ENCODE peak calls at places on chromosomes 3 and 15, in nine cellular contexts. E, K, M, T, X, V, O, I and A are unnamed samples.
A peak's percentile ranks its signal among the peaks of the same experiment; 100 is the strongest.

GRCh38 chr3:112445839-112446238 is 53.4 kb downstream of the BTLA start:
- DNase-seq in K (no peak), X (no peak), E (no peak), I (no peak), O (no peak), V (no peak), M (no peak), T (no peak), A (no peak)

GRCh38 chr15:45225506-45226273 is 26.3 kb upstream of the SLC28A2 start:
- DNase-seq in O (no peak), V (peak; percentile 21), M (no peak), E (no peak), X (no peak), T (no peak), K (no peak), I (no peak), A (no peak)

GRCh38 chr3:11720220-11721113 is 76.8 kb upstream of the VGLL4 start:
- DNase-seq in V (peak; percentile 78), X (peak; percentile 75), M (peak; percentile 69), K (peak; percentile 88), T (peak; percentile 67), O (peak; percentile 71), I (no peak), E (peak; percentile 88), A (peak; percentile 44)

GRCh38 chr3:152466784-152467183 is 198.1 kb downstream of the MBNL1 start:
- DNase-seq in V (peak; percentile 43), T (no peak), K (no peak), I (no peak), O (peak; percentile 15), M (peak; percentile 50), E (peak; percentile 85), X (no peak), A (no peak)

GRCh38 chr3:5022966-5023776 is 43.9 kb downstream of the BHLHE40 start:
- DNase-seq in E (peak; percentile 92), K (no peak), V (no peak), X (peak; percentile 76), I (peak; percentile 99), T (peak; percentile 89), O (peak; percentile 93), M (peak; percentile 100), A (no peak)

GRCh38 chr3:24682141-24682547 is 187.5 kb upstream of the THRB start:
- DNase-seq in M (peak; percentile 44), T (no peak), V (no peak), X (no peak), E (peak; percentile 69), I (no peak), K (no peak), O (no peak), A (no peak)

GRCh38 chr3:167684389-167684993 is 30.7 kb upstream of the WDR49 start:
- DNase-seq in T (peak; percentile 84), K (peak; percentile 71), I (no peak), X (no peak), E (peak; percentile 68), M (peak; percentile 71), V (peak; percentile 78), O (peak; percentile 6), A (peak; percentile 36)

GRCh38 chr3:188752850-188753249 is 418.9 kb upstream of the TPRG1 start:
- DNase-seq in O (no peak), T (no peak), V (peak; percentile 76), M (no peak), K (no peak), X (no peak), E (no peak), I (no peak), A (no peak)

GRCh38 chr15:90479656-90480055 is 50.1 kb upstream of the CRTC3 start:
- DNase-seq in K (no peak), X (no peak), M (peak; percentile 63), E (no peak), T (peak; percentile 81), I (peak; percentile 32), V (no peak), O (no peak), A (no peak)

GRCh38 chr15:51499379-51499976 is 123.1 kb downstream of the DMXL2 start:
- DNase-seq in T (peak; percentile 11), E (peak; percentile 33), M (peak; percentile 48), O (peak; percentile 54), I (no peak), K (no peak), V (peak; percentile 28), X (no peak), A (peak; percentile 52)

GRCh38 chr3:71189480-71189879 is 394.0 kb downstream of the FOXP1 start:
- DNase-seq in V (no peak), K (no peak), X (no peak), E (peak; percentile 36), T (no peak), O (no peak), M (peak; percentile 18), I (no peak), A (no peak)

GRCh38 chr3:79139395-79140060 is 628.3 kb downstream of the ROBO1 start:
- DNase-seq in E (peak; percentile 2), V (no peak), I (no peak), T (no peak), O (no peak), K (no peak), X (no peak), M (peak; percentile 47), A (no peak)

GRCh38 chr3:195100903-195101591 is 169.9 kb downstream of the XXYLT1 start:
- DNase-seq in K (no peak), V (no peak), T (no peak), X (no peak), E (peak; percentile 35), O (no peak), I (no peak), M (no peak), A (peak; percentile 51)

GRCh38 chr15:98620020-98620419 is 28.3 kb upstream of the IGF1R start:
- DNase-seq in X (no peak), K (no peak), T (no peak), I (no peak), O (no peak), V (no peak), E (no peak), M (no peak), A (no peak)

GRCh38 chr3:161600185-161600584 is 103.6 kb downstream of the OTOL1 start:
- DNase-seq in I (no peak), X (no peak), E (peak; percentile 1), T (no peak), K (no peak), M (peak; percentile 3), V (no peak), O (no peak), A (no peak)

DNA sequence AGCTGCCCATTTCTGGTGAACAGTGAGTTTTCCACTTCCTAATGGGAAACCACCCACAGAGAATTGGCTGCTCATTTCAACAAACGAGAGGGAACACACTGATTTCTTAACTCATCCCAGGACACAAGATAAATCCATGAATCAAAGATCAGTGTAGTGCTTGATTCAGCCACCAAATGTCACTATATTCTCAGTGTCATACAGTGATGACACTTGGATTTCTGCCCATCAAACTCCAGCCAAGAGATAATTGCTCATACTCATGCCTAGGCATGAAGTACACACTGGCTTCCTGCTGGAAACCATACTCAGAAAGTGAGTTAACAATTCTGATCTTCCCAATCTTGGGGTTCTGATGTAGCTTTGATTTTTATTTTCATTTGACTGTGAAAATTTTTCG is 35.4 kb upstream of the GRM7 start:
- DNase-seq in K (no peak), T (no peak), M (no peak), V (no peak), I (no peak), X (no peak), E (no peak), O (no peak), A (no peak)
- TF ChIP-seq CTCF in K (no peak), T (no peak), M (no peak), V (no peak), I (no peak), X (no peak), E (no peak), O (no peak), A (no peak)

GRCh38 chr3:10192953-10193691 is 28.4 kb downstream of the IRAK2 start:
- DNase-seq in E (peak; percentile 88), X (no peak), T (no peak), M (peak; percentile 88), O (peak; percentile 60), I (peak; percentile 99), V (peak; percentile 89), K (peak; percentile 46), A (no peak)
- TF ChIP-seq CTCF in E (peak; percentile 74), X (peak; percentile 35), T (no peak), M (peak; percentile 79), O (peak; percentile 47), I (peak; percentile 86), V (peak; percentile 59), K (no peak), A (peak; percentile 20)

GRCh38 chr3:19540464-19540863 is 392.2 kb downstream of the KCNH8 start:
- DNase-seq in V (no peak), E (no peak), M (no peak), X (no peak), K (no peak), I (no peak), O (no peak), T (no peak), A (no peak)

GRCh38 chr3:19547665-19548464 is 386.2 kb downstream of the EFHB start:
- DNase-seq in I (no peak), E (no peak), V (no peak), X (no peak), O (no peak), K (peak; percentile 23), M (no peak), T (no peak), A (no peak)

GRCh38 chr3:19541284-19541683 is 392.7 kb downstream of the EFHB start:
- DNase-seq in O (no peak), V (no peak), I (no peak), E (no peak), M (no peak), K (no peak), T (no peak), X (no peak), A (no peak)

GRCh38 chr3:19539488-19540395 is 391.4 kb downstream of the KCNH8 start:
- DNase-seq in M (no peak), T (no peak), V (peak; percentile 80), K (no peak), E (no peak), I (no peak), X (no peak), O (no peak), A (peak; percentile 18)

DNA sequence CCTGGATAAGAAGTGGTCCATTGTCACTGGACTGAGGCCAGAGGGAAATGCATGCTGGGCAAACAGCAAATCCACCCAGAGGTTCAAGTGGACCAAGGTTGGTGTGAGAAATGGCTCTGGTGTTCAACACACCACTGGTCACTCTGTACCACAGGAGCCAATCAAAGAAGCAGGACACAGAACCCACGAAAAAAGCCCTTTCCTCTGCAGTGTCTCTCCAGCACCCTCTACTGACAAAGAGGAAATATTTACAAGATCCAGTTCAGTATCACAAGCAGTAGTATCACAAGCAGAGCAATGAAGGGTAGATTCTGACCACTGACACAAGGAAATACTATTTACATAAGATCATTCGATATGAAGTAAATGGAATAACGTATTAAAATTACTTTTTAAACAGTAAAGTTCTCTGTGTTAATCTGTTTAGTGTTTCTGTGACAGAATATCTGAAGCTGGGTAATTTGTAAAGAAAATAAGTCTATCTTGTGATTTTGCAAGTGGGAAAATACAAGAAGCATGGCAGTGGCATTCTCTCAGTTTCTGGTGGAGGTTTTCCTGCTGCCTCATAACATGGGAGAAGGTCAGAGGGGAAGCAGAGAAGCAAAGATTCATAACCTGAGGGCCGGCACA is 390.7 kb downstream of the EFHB start:
- DNase-seq in I (no peak), V (peak; percentile 73), O (no peak), T (peak; percentile 5), X (no peak), M (no peak), K (no peak), E (no peak), A (peak; percentile 18)
- TF ChIP-seq CTCF in I (peak; percentile 63), V (peak; percentile 97), O (peak; percentile 47), T (peak; percentile 51), X (peak; percentile 43), M (peak; percentile 18), K (peak; percentile 28), E (no peak), A (peak; percentile 74)

GRCh38 chr15:76340802-76341365 is 4.3 kb downstream of the ISL2 start:
- DNase-seq in V (no peak), O (no peak), X (peak; percentile 66), E (peak; percentile 79), K (peak; percentile 46), M (no peak), T (peak; percentile 41), I (no peak), A (peak; percentile 58)
- TF ChIP-seq CTCF in V (no peak), O (no peak), X (peak; percentile 29), E (no peak), K (no peak), M (no peak), T (no peak), I (peak; percentile 37), A (peak; percentile 42)